ENCODE peak calls at places on chromosomes 5 and 9, in ten cellular contexts. One of them, this sample, is unnamed.

GRCh38 chr5:151892393-151892792 is 32.3 kb downstream of the GLRA1 start:
- DNase-seq in A549: no peak
- DNase-seq in cardiac muscle cell: no peak
- DNase-seq in left ventricle myocardium inferior: no peak
- DNase-seq in RWPE2: no peak
- DNase-seq in stomach: no peak
- DNase-seq in upper lobe of right lung: no peak
- DNase-seq in lower lobe of right lung: no peak
- DNase-seq in psoas muscle: no peak
- DNase-seq in transverse colon: no peak
- DNase-seq in this sample: no peak

GRCh38 chr9:93859431-93860215 is 95.5 kb downstream of the BARX1 start:
- DNase-seq in RWPE2: no peak
- DNase-seq in transverse colon: no peak
- DNase-seq in psoas muscle: no peak
- DNase-seq in A549: no peak
- DNase-seq in lower lobe of right lung: no peak
- DNase-seq in left ventricle myocardium inferior: no peak
- DNase-seq in cardiac muscle cell: no peak
- DNase-seq in stomach: no peak
- DNase-seq in upper lobe of right lung: no peak
- DNase-seq in this sample: no peak

GRCh38 chr9:27423919-27424710 is 100.0 kb upstream of the IFNK start:
- DNase-seq in cardiac muscle cell: no peak
- DNase-seq in lower lobe of right lung: no peak
- DNase-seq in transverse colon: no peak
- DNase-seq in stomach: no peak
- DNase-seq in upper lobe of right lung: no peak
- DNase-seq in A549: no peak
- DNase-seq in left ventricle myocardium inferior: no peak
- DNase-seq in RWPE2: no peak
- DNase-seq in psoas muscle: no peak
- DNase-seq in this sample: no peak

GRCh38 chr9:32345243-32345642 is 39.2 kb upstream of the ACO1 start:
- DNase-seq in psoas muscle: no peak
- DNase-seq in A549: no peak
- DNase-seq in cardiac muscle cell: no peak
- DNase-seq in RWPE2: no peak
- DNase-seq in stomach: no peak
- DNase-seq in transverse colon: no peak
- DNase-seq in upper lobe of right lung: no peak
- DNase-seq in left ventricle myocardium inferior: no peak
- DNase-seq in lower lobe of right lung: no peak
- DNase-seq in this sample: no peak

GRCh38 chr5:16446993-16447392 is 18.6 kb downstream of the ZNF622 start:
- DNase-seq in RWPE2: no peak
- DNase-seq in cardiac muscle cell: no peak
- DNase-seq in lower lobe of right lung: no peak
- DNase-seq in upper lobe of right lung: no peak
- DNase-seq in A549: no peak
- DNase-seq in psoas muscle: no peak
- DNase-seq in left ventricle myocardium inferior: no peak
- DNase-seq in stomach: no peak
- DNase-seq in transverse colon: no peak
- DNase-seq in this sample: no peak

GRCh38 chr9:6827370-6827949 is 69.7 kb downstream of the KDM4C start:
- DNase-seq in upper lobe of right lung: no peak
- DNase-seq in lower lobe of right lung: no peak
- DNase-seq in A549: peak; percentile 51
- DNase-seq in transverse colon: no peak
- DNase-seq in RWPE2: no peak
- DNase-seq in cardiac muscle cell: peak; percentile 71
- DNase-seq in psoas muscle: no peak
- DNase-seq in left ventricle myocardium inferior: no peak
- DNase-seq in stomach: no peak
- DNase-seq in this sample: peak; percentile 44

GRCh38 chr5:181133610-181134231 is 2.8 kb upstream of the OR2V1 start:
- DNase-seq in upper lobe of right lung: no peak
- DNase-seq in left ventricle myocardium inferior: peak; percentile 80
- DNase-seq in psoas muscle: peak; percentile 79
- DNase-seq in A549: peak; percentile 94
- DNase-seq in lower lobe of right lung: peak; percentile 64
- DNase-seq in transverse colon: peak; percentile 51
- DNase-seq in cardiac muscle cell: peak; percentile 62
- DNase-seq in RWPE2: peak; percentile 93
- DNase-seq in stomach: peak; percentile 40
- DNase-seq in this sample: peak; percentile 6

GRCh38 chr9:89683626-89684025 is 78.8 kb downstream of the GADD45G start:
- DNase-seq in RWPE2: no peak
- DNase-seq in left ventricle myocardium inferior: no peak
- DNase-seq in lower lobe of right lung: no peak
- DNase-seq in A549: no peak
- DNase-seq in upper lobe of right lung: no peak
- DNase-seq in transverse colon: no peak
- DNase-seq in stomach: no peak
- DNase-seq in psoas muscle: no peak
- DNase-seq in cardiac muscle cell: no peak
- DNase-seq in this sample: no peak

DNA sequence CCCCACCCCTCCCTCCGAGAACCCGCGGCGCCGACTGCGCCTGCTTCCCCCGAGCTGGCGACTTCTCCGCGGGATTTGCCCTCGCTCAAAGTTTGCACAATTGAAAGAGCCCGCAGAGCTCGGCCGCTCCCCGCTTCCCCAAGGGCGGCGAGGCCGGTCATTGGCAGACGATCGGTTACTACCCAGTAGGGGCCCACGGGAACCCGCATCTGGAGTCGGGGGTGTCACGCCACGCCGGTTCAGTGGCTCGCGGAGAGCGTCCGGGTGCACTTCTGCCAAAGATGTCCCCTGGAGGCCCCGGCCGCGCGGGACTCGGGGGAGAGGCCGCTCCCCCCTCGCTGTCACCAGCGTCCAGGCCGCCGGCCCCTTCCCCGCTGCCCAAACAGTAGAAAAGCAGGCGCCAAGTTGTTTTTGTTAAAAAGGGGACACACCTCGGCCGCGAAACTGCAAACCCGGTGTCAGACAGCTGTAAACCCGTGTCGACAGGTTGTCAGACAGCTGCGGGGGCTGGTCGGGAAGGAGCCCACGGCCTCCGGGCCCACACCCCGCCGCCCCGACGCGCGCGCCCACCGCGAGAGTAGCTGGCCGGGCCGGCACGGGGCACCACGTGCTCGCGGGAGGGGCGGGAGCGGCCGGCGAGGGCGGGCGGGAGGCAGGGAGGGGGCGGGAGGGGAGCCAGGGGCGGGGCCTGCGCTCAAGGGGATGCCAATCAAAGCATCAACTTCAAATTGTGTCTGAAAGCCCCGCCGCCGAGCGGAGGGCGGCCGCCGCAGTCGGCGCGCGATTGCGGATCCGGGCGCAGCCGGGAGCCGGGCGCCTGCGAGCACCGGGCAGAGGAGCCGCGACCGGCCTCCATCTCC is at the start of gene IRX1:
- DNase-seq in RWPE2: no peak
- DNase-seq in psoas muscle: no peak
- DNase-seq in transverse colon: no peak
- DNase-seq in stomach: no peak
- DNase-seq in upper lobe of right lung: peak; percentile 82
- DNase-seq in left ventricle myocardium inferior: no peak
- DNase-seq in cardiac muscle cell: no peak
- DNase-seq in A549: no peak
- DNase-seq in lower lobe of right lung: no peak
- DNase-seq in this sample: no peak
- H3K4me3 ChIP-seq in RWPE2: peak within 1 kb of the TSS; percentile 32
- H3K4me3 ChIP-seq in psoas muscle: peak within 1 kb of the TSS; percentile 38
- H3K4me3 ChIP-seq in transverse colon: no peak within 1 kb of the TSS
- H3K4me3 ChIP-seq in stomach: peak within 1 kb of the TSS; percentile 30
- H3K4me3 ChIP-seq in upper lobe of right lung: peak within 1 kb of the TSS; percentile 41
- H3K4me3 ChIP-seq in left ventricle myocardium inferior: peak within 1 kb of the TSS; percentile 53
- H3K4me3 ChIP-seq in cardiac muscle cell: peak within 1 kb of the TSS; percentile 65
- H3K4me3 ChIP-seq in A549: no peak within 1 kb of the TSS
- H3K4me3 ChIP-seq in lower lobe of right lung: peak within 1 kb of the TSS; percentile 47
- H3K4me3 ChIP-seq in this sample: no peak within 1 kb of the TSS

GRCh38 chr5:77974576-77974975 is 198.4 kb upstream of the TBCA start:
- DNase-seq in cardiac muscle cell: no peak
- DNase-seq in lower lobe of right lung: no peak
- DNase-seq in stomach: no peak
- DNase-seq in left ventricle myocardium inferior: no peak
- DNase-seq in upper lobe of right lung: no peak
- DNase-seq in psoas muscle: no peak
- DNase-seq in RWPE2: no peak
- DNase-seq in transverse colon: no peak
- DNase-seq in A549: no peak
- DNase-seq in this sample: no peak

GRCh38 chr5:77972545-77973252 is 196.6 kb upstream of the TBCA start:
- DNase-seq in transverse colon: no peak
- DNase-seq in A549: no peak
- DNase-seq in left ventricle myocardium inferior: no peak
- DNase-seq in stomach: no peak
- DNase-seq in upper lobe of right lung: no peak
- DNase-seq in cardiac muscle cell: no peak
- DNase-seq in lower lobe of right lung: no peak
- DNase-seq in RWPE2: no peak
- DNase-seq in psoas muscle: no peak
- DNase-seq in this sample: no peak

GRCh38 chr5:77973253-77973609 is 197.1 kb upstream of the TBCA start:
- DNase-seq in lower lobe of right lung: no peak
- DNase-seq in psoas muscle: no peak
- DNase-seq in transverse colon: no peak
- DNase-seq in RWPE2: no peak
- DNase-seq in left ventricle myocardium inferior: no peak
- DNase-seq in upper lobe of right lung: no peak
- DNase-seq in cardiac muscle cell: no peak
- DNase-seq in A549: no peak
- DNase-seq in stomach: no peak
- DNase-seq in this sample: no peak

GRCh38 chr5:77970891-77971290 is 194.8 kb upstream of the TBCA start:
- DNase-seq in RWPE2: no peak
- DNase-seq in transverse colon: no peak
- DNase-seq in psoas muscle: no peak
- DNase-seq in stomach: no peak
- DNase-seq in lower lobe of right lung: no peak
- DNase-seq in upper lobe of right lung: no peak
- DNase-seq in left ventricle myocardium inferior: no peak
- DNase-seq in A549: no peak
- DNase-seq in cardiac muscle cell: no peak
- DNase-seq in this sample: no peak

DNA sequence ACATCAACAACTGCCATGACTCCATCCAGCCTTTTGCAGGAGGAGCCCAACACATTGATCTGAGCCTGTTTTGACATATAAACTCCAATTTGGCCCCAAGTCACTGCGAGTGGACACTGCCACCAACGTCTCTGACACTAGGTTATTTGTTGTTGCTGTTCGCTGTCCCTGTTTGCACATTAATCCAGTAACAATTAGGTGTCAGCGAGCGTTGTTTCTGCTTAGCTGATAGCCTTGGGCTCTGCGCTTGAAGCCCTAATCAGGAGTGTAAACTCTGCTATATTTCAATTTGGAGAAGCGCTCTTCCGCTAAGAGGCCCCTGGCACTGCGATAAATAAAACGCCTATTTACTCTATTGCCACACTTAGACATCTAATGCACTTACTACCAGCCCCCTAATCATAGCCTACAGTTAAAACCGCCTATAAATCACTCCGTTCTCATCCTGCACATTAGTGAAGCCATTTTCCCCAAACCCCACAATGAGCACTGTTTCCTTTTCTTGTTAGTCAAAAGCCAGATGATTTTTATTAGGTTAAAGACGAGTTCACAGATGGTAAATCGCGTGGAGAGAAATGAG is 195.9 kb upstream of the TBCA start:
- DNase-seq in upper lobe of right lung: no peak
- DNase-seq in lower lobe of right lung: no peak
- DNase-seq in cardiac muscle cell: no peak
- DNase-seq in stomach: no peak
- DNase-seq in transverse colon: no peak
- DNase-seq in left ventricle myocardium inferior: no peak
- DNase-seq in RWPE2: no peak
- DNase-seq in psoas muscle: no peak
- DNase-seq in A549: no peak
- DNase-seq in this sample: no peak
- H3K4me3 ChIP-seq in upper lobe of right lung: peak overlapping the region; percentile 26
- H3K4me3 ChIP-seq in lower lobe of right lung: peak overlapping the region; percentile 40
- H3K4me3 ChIP-seq in cardiac muscle cell: peak overlapping the region; percentile 24
- H3K4me3 ChIP-seq in stomach: peak overlapping the region; percentile 38
- H3K4me3 ChIP-seq in transverse colon: no peak overlapping the region
- H3K4me3 ChIP-seq in left ventricle myocardium inferior: peak overlapping the region; percentile 57
- H3K4me3 ChIP-seq in RWPE2: no peak overlapping the region
- H3K4me3 ChIP-seq in psoas muscle: peak overlapping the region; percentile 49
- H3K4me3 ChIP-seq in A549: no peak overlapping the region
- H3K4me3 ChIP-seq in this sample: no peak overlapping the region

GRCh38 chr5:163330723-163331668 is 106.4 kb upstream of the CCNG1 start:
- DNase-seq in cardiac muscle cell: no peak
- DNase-seq in RWPE2: no peak
- DNase-seq in stomach: no peak
- DNase-seq in left ventricle myocardium inferior: no peak
- DNase-seq in psoas muscle: no peak
- DNase-seq in transverse colon: no peak
- DNase-seq in upper lobe of right lung: no peak
- DNase-seq in lower lobe of right lung: no peak
- DNase-seq in A549: no peak
- DNase-seq in this sample: peak; percentile 37
- H3K4me3 ChIP-seq in cardiac muscle cell: no peak overlapping the region
- H3K4me3 ChIP-seq in RWPE2: no peak overlapping the region
- H3K4me3 ChIP-seq in stomach: no peak overlapping the region
- H3K4me3 ChIP-seq in left ventricle myocardium inferior: no peak overlapping the region
- H3K4me3 ChIP-seq in psoas muscle: no peak overlapping the region
- H3K4me3 ChIP-seq in transverse colon: no peak overlapping the region
- H3K4me3 ChIP-seq in upper lobe of right lung: no peak overlapping the region
- H3K4me3 ChIP-seq in lower lobe of right lung: no peak overlapping the region
- H3K4me3 ChIP-seq in A549: no peak overlapping the region
- H3K4me3 ChIP-seq in this sample: no peak overlapping the region

GRCh38 chr9:126696764-126697145 is 83.0 kb downstream of the LMX1B start:
- DNase-seq in upper lobe of right lung: peak; percentile 41
- DNase-seq in A549: no peak
- DNase-seq in lower lobe of right lung: no peak
- DNase-seq in stomach: no peak
- DNase-seq in left ventricle myocardium inferior: no peak
- DNase-seq in RWPE2: no peak
- DNase-seq in psoas muscle: peak; percentile 18
- DNase-seq in cardiac muscle cell: no peak
- DNase-seq in transverse colon: no peak
- DNase-seq in this sample: no peak

GRCh38 chr9:126697350-126697749 is 83.6 kb downstream of the LMX1B start:
- DNase-seq in transverse colon: no peak
- DNase-seq in RWPE2: no peak
- DNase-seq in cardiac muscle cell: no peak
- DNase-seq in A549: no peak
- DNase-seq in psoas muscle: peak; percentile 33
- DNase-seq in upper lobe of right lung: peak; percentile 48
- DNase-seq in left ventricle myocardium inferior: no peak
- DNase-seq in stomach: no peak
- DNase-seq in lower lobe of right lung: peak; percentile 32
- DNase-seq in this sample: no peak

GRCh38 chr9:126698756-126699155 is 85.0 kb downstream of the LMX1B start:
- DNase-seq in psoas muscle: no peak
- DNase-seq in A549: no peak
- DNase-seq in left ventricle myocardium inferior: no peak
- DNase-seq in cardiac muscle cell: no peak
- DNase-seq in upper lobe of right lung: peak; percentile 33
- DNase-seq in stomach: no peak
- DNase-seq in lower lobe of right lung: peak; percentile 20
- DNase-seq in transverse colon: no peak
- DNase-seq in RWPE2: no peak
- DNase-seq in this sample: no peak

GRCh38 chr9:126699401-126699851 is 85.7 kb downstream of the LMX1B start:
- DNase-seq in lower lobe of right lung: peak; percentile 33
- DNase-seq in stomach: no peak
- DNase-seq in A549: no peak
- DNase-seq in upper lobe of right lung: peak; percentile 55
- DNase-seq in RWPE2: no peak
- DNase-seq in left ventricle myocardium inferior: no peak
- DNase-seq in transverse colon: no peak
- DNase-seq in psoas muscle: no peak
- DNase-seq in cardiac muscle cell: no peak
- DNase-seq in this sample: no peak

GRCh38 chr9:126698251-126698650 is 84.5 kb downstream of the LMX1B start:
- DNase-seq in upper lobe of right lung: peak; percentile 38
- DNase-seq in stomach: no peak
- DNase-seq in transverse colon: no peak
- DNase-seq in cardiac muscle cell: no peak
- DNase-seq in RWPE2: no peak
- DNase-seq in left ventricle myocardium inferior: no peak
- DNase-seq in psoas muscle: no peak
- DNase-seq in lower lobe of right lung: peak; percentile 7
- DNase-seq in A549: no peak
- DNase-seq in this sample: no peak
- H3K4me3 ChIP-seq in upper lobe of right lung: no peak overlapping the region
- H3K4me3 ChIP-seq in stomach: no peak overlapping the region
- H3K4me3 ChIP-seq in transverse colon: no peak overlapping the region
- H3K4me3 ChIP-seq in cardiac muscle cell: no peak overlapping the region
- H3K4me3 ChIP-seq in RWPE2: no peak overlapping the region
- H3K4me3 ChIP-seq in left ventricle myocardium inferior: no peak overlapping the region
- H3K4me3 ChIP-seq in psoas muscle: no peak overlapping the region
- H3K4me3 ChIP-seq in lower lobe of right lung: no peak overlapping the region
- H3K4me3 ChIP-seq in A549: no peak overlapping the region
- H3K4me3 ChIP-seq in this sample: no peak overlapping the region